ENCODE peak calls at places on chromosomes 6 and 20, in nine cellular contexts. U, F, X, G, Z, L, M, H and V are unnamed samples.

GRCh38 chr6:159151266-159151855 is 17.8 kb upstream of the FNDC1 start:
- DNase-seq in F (no peak), H (peak; percentile 48), Z (peak; percentile 51), U (peak; percentile 41), X (no peak), L (peak; percentile 28), M (peak; percentile 76), G (no peak), V (peak; percentile 25)

GRCh38 chr20:23148721-23149570 is 62.8 kb upstream of the CD93 start:
- DNase-seq in G (no peak), M (no peak), U (no peak), L (no peak), F (peak; percentile 46), X (no peak), Z (no peak), H (no peak), V (no peak)

GRCh38 chr20:38842558-38842981 is 37.1 kb downstream of the PPP1R16B start:
- DNase-seq in M (no peak), Z (no peak), U (no peak), G (no peak), X (no peak), F (no peak), H (peak; percentile 79), L (no peak), V (peak; percentile 52)

GRCh38 chr6:42095776-42096541 is 45.6 kb downstream of the TAF8 start:
- DNase-seq in L (no peak), M (peak; percentile 13), U (no peak), F (no peak), H (no peak), Z (no peak), G (no peak), X (no peak), V (no peak)

GRCh38 chr6:109075934-109076333 is 18.7 kb downstream of the SESN1 start:
- DNase-seq in Z (no peak), M (peak; percentile 82), L (no peak), G (peak; percentile 35), F (no peak), X (no peak), H (no peak), U (no peak), V (no peak)

GRCh38 chr6:35343092-35343834 is 905 bp downstream of the PPARD start:
- DNase-seq in X (peak; percentile 21), H (no peak), G (peak; percentile 47), F (peak; percentile 79), Z (no peak), M (peak; percentile 34), L (peak; percentile 36), U (peak; percentile 45), V (peak; percentile 12)

GRCh38 chr20:22861990-22862389 is 173.1 kb upstream of the SSTR4 start:
- DNase-seq in L (peak; percentile 46), F (no peak), H (no peak), Z (no peak), U (peak; percentile 21), M (no peak), G (no peak), X (no peak), V (no peak)

GRCh38 chr20:40197744-40198143 is 491.3 kb downstream of the MAFB start:
- DNase-seq in X (no peak), U (no peak), L (no peak), F (no peak), H (no peak), Z (no peak), G (peak; percentile 1), M (peak; percentile 6), V (no peak)

GRCh38 chr6:35842381-35842780 is 37.2 kb downstream of the LHFPL5 start:
- DNase-seq in L (no peak), G (no peak), M (no peak), H (no peak), Z (no peak), U (no peak), X (no peak), F (no peak), V (no peak)

GRCh38 chr6:20868397-20869185 is 334.3 kb downstream of the CDKAL1 start:
- DNase-seq in X (peak; percentile 50), L (no peak), H (no peak), F (no peak), Z (no peak), U (no peak), M (no peak), G (no peak), V (no peak)

GRCh38 chr6:5151295-5151954 is 66.3 kb downstream of the PPP1R3G start:
- DNase-seq in X (no peak), H (no peak), U (no peak), F (no peak), G (no peak), L (no peak), M (peak; percentile 42), Z (no peak), V (no peak)

GRCh38 chr20:6976535-6976934 is 209.0 kb downstream of the BMP2 start:
- DNase-seq in M (no peak), H (no peak), X (no peak), L (no peak), F (no peak), U (no peak), Z (no peak), G (no peak), V (no peak)

GRCh38 chr20:6501061-6501460 is 266.4 kb upstream of the BMP2 start:
- DNase-seq in L (no peak), M (peak; percentile 59), X (no peak), G (peak; percentile 87), Z (no peak), H (no peak), F (no peak), U (no peak), V (no peak)

GRCh38 chr6:6411115-6411514 is 90.7 kb upstream of the F13A1 start:
- DNase-seq in Z (no peak), M (no peak), G (no peak), H (no peak), L (peak; percentile 20), U (no peak), F (no peak), X (no peak), V (no peak)

GRCh38 chr6:137136065-137136464 is 37.4 kb downstream of the IL22RA2 start:
- DNase-seq in F (no peak), H (no peak), X (no peak), M (peak; percentile 29), U (no peak), Z (no peak), L (no peak), G (no peak), V (no peak)

DNA sequence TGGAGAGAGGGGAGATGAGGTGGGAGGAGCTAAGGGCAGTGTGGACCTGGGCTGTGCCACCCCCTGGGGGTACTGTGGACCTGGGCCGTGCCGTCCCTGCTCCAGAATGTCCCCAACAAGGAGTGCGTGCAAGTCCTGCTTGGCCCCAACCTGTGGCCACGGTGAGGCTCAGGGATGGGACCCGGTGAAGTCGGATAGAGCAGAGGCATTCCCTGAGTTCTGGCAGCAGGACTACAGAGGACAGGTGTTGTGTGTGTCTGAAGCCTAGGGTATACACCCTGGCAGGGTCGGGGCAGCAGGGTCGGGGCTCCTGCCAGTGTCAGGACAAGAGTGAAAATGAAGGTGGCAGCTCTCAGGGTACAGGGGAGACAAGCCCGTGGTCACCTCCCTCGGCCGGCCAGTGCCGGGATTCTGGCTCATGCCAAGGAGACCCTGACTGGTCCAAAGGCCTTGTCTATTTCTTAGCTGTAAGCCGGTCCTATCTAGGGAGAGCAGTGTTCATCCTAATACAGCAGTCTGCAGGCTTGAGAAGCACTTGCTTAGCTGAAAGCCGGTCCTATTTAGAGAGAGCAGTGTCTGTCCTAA is 95.8 kb downstream of the SMOC2 start:
- DNase-seq in L (no peak), U (no peak), M (no peak), X (no peak), F (no peak), Z (no peak), H (no peak), G (no peak), V (no peak)
- H3K4me1 ChIP-seq in L (peaks cover 57% of the 10 kb centered on the region), U (peaks cover 4% of the 10 kb centered on the region), M (no peaks in the 10 kb centered on the region), X (peaks cover 3% of the 10 kb centered on the region), F (peaks cover 16% of the 10 kb centered on the region), Z (no peaks in the 10 kb centered on the region), H (no peaks in the 10 kb centered on the region), G (no peaks in the 10 kb centered on the region), V (no peaks in the 10 kb centered on the region)

DNA sequence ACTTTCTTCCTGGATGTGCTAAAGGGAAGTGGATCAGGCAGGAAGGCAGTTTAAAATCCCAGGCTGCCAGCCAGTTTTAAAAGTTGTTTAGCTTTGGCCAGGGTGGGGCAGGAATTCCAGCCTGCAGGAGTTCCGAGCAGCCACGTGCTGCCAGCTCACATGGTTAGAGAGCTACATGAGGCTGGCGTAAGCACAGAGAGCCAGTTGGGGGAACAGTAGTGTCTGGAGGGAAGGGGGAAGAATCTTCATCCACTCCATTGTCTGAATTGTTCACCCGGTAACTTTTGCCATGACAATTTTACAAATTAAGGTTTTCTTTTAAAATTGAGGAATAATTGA is 12.0 kb downstream of the CDC25B start:
- DNase-seq in M (peak; percentile 95), Z (peak; percentile 80), U (peak; percentile 79), F (peak; percentile 93), G (peak; percentile 89), L (peak; percentile 80), H (no peak), X (peak; percentile 84), V (no peak)
- H3K4me3 ChIP-seq in M (peak overlapping the region; percentile 44), Z (peak overlapping the region; percentile 14), U (peak overlapping the region; percentile 28), F (peak overlapping the region; percentile 27), G (no peak overlapping the region), L (peak overlapping the region; percentile 46), H (no peak overlapping the region), X (no peak overlapping the region), V (no peak overlapping the region)

GRCh38 chr20:25300496-25301170 is 52.7 kb downstream of the PYGB start:
- DNase-seq in X (no peak), M (peak; percentile 24), F (no peak), H (no peak), U (no peak), G (peak; percentile 14), L (no peak), Z (no peak), V (no peak)
- H3K36me3 ChIP-seq in X (peaks cover 21% of the 10 kb centered on the region), M (peaks cover 3% of the 10 kb centered on the region), F (peaks cover 72% of the 10 kb centered on the region), H (peaks cover 83% of the 10 kb centered on the region), U (peaks cover 18% of the 10 kb centered on the region), G (peaks cover 15% of the 10 kb centered on the region), L (peaks cover 48% of the 10 kb centered on the region), Z (peaks cover 3% of the 10 kb centered on the region), V (peaks cover 5% of the 10 kb centered on the region)

GRCh38 chr6:149329529-149329928 is 12.0 kb downstream of the TAB2 start:
- DNase-seq in L (no peak), M (no peak), H (no peak), Z (no peak), U (no peak), F (no peak), G (no peak), X (no peak), V (no peak)
- H3K4me1 ChIP-seq in L (peaks cover 92% of the 10 kb centered on the region), M (peaks cover 46% of the 10 kb centered on the region), H (peaks cover 41% of the 10 kb centered on the region), Z (peaks cover 22% of the 10 kb centered on the region), U (peaks cover 71% of the 10 kb centered on the region), F (peaks cover 47% of the 10 kb centered on the region), G (peaks cover 28% of the 10 kb centered on the region), X (peaks cover 56% of the 10 kb centered on the region), V (peaks cover 99% of the 10 kb centered on the region)

GRCh38 chr6:50819906-50820589 is 1.4 kb downstream of the TFAP2B start:
- DNase-seq in Z (no peak), X (no peak), G (no peak), L (no peak), H (no peak), M (peak; percentile 8), U (no peak), F (peak; percentile 59), V (no peak)
- H3K4me3 ChIP-seq in Z (no peak overlapping the region), X (no peak overlapping the region), G (no peak overlapping the region), L (peak overlapping the region; percentile 45), H (no peak overlapping the region), M (peak overlapping the region; percentile 23), U (peak overlapping the region; percentile 30), F (peak overlapping the region; percentile 54), V (no peak overlapping the region)